ENCODE peak calls at places on chromosomes 16 and 17, in five cellular contexts. R is C1 segment of cervical spinal cord, G is skeletal muscle cell, Q is NCI-H524, C is OCI-LY7. O is an unnamed sample.
A peak's percentile ranks its signal among the peaks of the same experiment; 100 is the strongest.

GRCh38 chr16:1991588-1992474 is 2.1 kb downstream of the SYNGR3 start:
- DNase-seq in R (peak; percentile 79), G (peak; percentile 64), Q (peak; percentile 61), C (peak; percentile 95), O (peak; percentile 93)

GRCh38 chr16:53600076-53600475 is 97.1 kb upstream of the AKTIP start:
- DNase-seq in R (no peak), G (no peak), Q (no peak), C (no peak), O (no peak)

GRCh38 chr17:69597898-69598692 is 183.6 kb downstream of the MAP2K6 start:
- DNase-seq in R (no peak), G (no peak), Q (no peak), C (no peak), O (no peak)

GRCh38 chr16:89365044-89365467 is 125.3 kb downstream of the ANKRD11 start:
- DNase-seq in R (no peak), G (no peak), Q (peak; percentile 57), C (no peak), O (no peak)

GRCh38 chr16:1979271-1980025 is 1.8 kb downstream of the NOXO1 start:
- DNase-seq in R (no peak), G (no peak), Q (no peak), C (no peak), O (no peak)

GRCh38 chr17:73387746-73388577 is 76.2 kb upstream of the CDC42EP4 start:
- DNase-seq in R (no peak), G (no peak), Q (no peak), C (no peak), O (no peak)

GRCh38 chr17:39410279-39410678 is 8.9 kb upstream of the FBXL20 start:
- DNase-seq in R (no peak), G (no peak), Q (no peak), C (no peak), O (no peak)

GRCh38 chr16:20966746-20967145 is 66.2 kb downstream of the LYRM1 start:
- DNase-seq in R (no peak), G (no peak), Q (no peak), C (no peak), O (no peak)

GRCh38 chr17:82245144-82246039 is 16.6 kb downstream of the SLC16A3 start:
- DNase-seq in R (no peak), G (no peak), Q (no peak), C (no peak), O (no peak)

GRCh38 chr16:68369168-68369567 is 58.3 kb downstream of the PRMT7 start:
- DNase-seq in R (no peak), G (no peak), Q (no peak), C (no peak), O (no peak)

GRCh38 chr17:81735181-81736102 is 23.4 kb downstream of the SLC25A10 start:
- DNase-seq in R (no peak), G (no peak), Q (no peak), C (no peak), O (no peak)

GRCh38 chr17:43034623-43035293 is 9.7 kb downstream of the RND2 start:
- DNase-seq in R (no peak), G (no peak), Q (no peak), C (no peak), O (no peak)

GRCh38 chr17:58658804-58659713 is 32.8 kb downstream of the TEX14 start:
- DNase-seq in R (peak; percentile 85), G (peak; percentile 99), Q (peak; percentile 95), C (peak; percentile 92), O (peak; percentile 81)

GRCh38 chr16:29154676-29155121 is 169.8 kb downstream of the LAT start:
- DNase-seq in R (no peak), G (no peak), Q (no peak), C (no peak), O (no peak)

GRCh38 chr17:27293359-27293897 is 486 bp upstream of the WSB1 start:
- DNase-seq in R (no peak), G (no peak), Q (no peak), C (peak; percentile 10), O (no peak)

GRCh38 chr17:4476512-4477070 is 22.1 kb upstream of the SPNS2 start:
- DNase-seq in R (no peak), G (no peak), Q (no peak), C (no peak), O (no peak)